ENCODE peak calls at places on chromosomes 2 and 18, in six cellular contexts. P, I, R, S, B and K are unnamed samples.

GRCh38 chr2:100109986-100110980 is 32.1 kb downstream of the AFF3 start:
- DNase-seq in P (no peak), I (no peak), R (no peak), S (no peak), B (no peak), K (no peak)

GRCh38 chr18:57918601-57919000 is 115.5 kb upstream of the ATP8B1 start:
- DNase-seq in P (no peak), I (no peak), R (no peak), S (no peak), B (no peak), K (no peak)

GRCh38 chr2:232331071-232331470 is 47.5 kb upstream of the ALPP start:
- DNase-seq in P (no peak), I (no peak), R (no peak), S (no peak), B (no peak), K (no peak)

GRCh38 chr2:85737961-85738360 is 15.8 kb upstream of the ATOH8 start:
- DNase-seq in P (no peak), I (no peak), R (no peak), S (no peak), B (no peak), K (no peak)

GRCh38 chr18:63132819-63133200 is 186.8 kb downstream of the BCL2 start:
- DNase-seq in P (no peak), I (no peak), R (no peak), S (no peak), B (no peak), K (no peak)

GRCh38 chr18:79558196-79559120 is 121.1 kb upstream of the CTDP1 start:
- DNase-seq in P (no peak), I (no peak), R (no peak), S (no peak), B (no peak), K (no peak)

GRCh38 chr2:229129738-229130371 is 141.2 kb downstream of the PID1 start:
- DNase-seq in P (no peak), I (no peak), R (no peak), S (no peak), B (no peak), K (no peak)

GRCh38 chr2:240818543-240819403 is 1.2 kb downstream of the KIF1A start:
- DNase-seq in P (no peak), I (no peak), R (no peak), S (no peak), B (peak; percentile 79), K (no peak)

GRCh38 chr2:69549421-69549820 is 94.1 kb downstream of the AAK1 start:
- DNase-seq in P (no peak), I (no peak), R (no peak), S (no peak), B (no peak), K (no peak)

GRCh38 chr2:12032421-12032820 is 286.0 kb downstream of the LPIN1 start:
- DNase-seq in P (peak; percentile 71), I (no peak), R (no peak), S (no peak), B (no peak), K (no peak)

GRCh38 chr2:150916997-150917396 is 344.7 kb downstream of the RBM43 start:
- DNase-seq in P (no peak), I (no peak), R (no peak), S (no peak), B (no peak), K (no peak)

GRCh38 chr2:52686935-52687334 is 1080.7 kb upstream of the CHAC2 start:
- DNase-seq in P (no peak), I (no peak), R (peak; percentile 2), S (no peak), B (no peak), K (no peak)

GRCh38 chr2:8300216-8300615 is 381.6 kb upstream of the ID2 start:
- DNase-seq in P (no peak), I (no peak), R (no peak), S (no peak), B (no peak), K (no peak)

GRCh38 chr18:27668126-27668525 is 483.0 kb upstream of the CHST9 start:
- DNase-seq in P (no peak), I (no peak), R (no peak), S (no peak), B (no peak), K (no peak)

GRCh38 chr2:143939976-143940375 is 579.9 kb downstream of the ZEB2 start:
- DNase-seq in P (no peak), I (no peak), R (no peak), S (no peak), B (no peak), K (no peak)

GRCh38 chr2:53536583-53537361 is 230.8 kb upstream of the CHAC2 start:
- DNase-seq in P (no peak), I (no peak), R (no peak), S (no peak), B (no peak), K (no peak)

GRCh38 chr2:62740221-62740620 is 34.7 kb downstream of the EHBP1 start:
- DNase-seq in P (no peak), I (no peak), R (no peak), S (no peak), B (no peak), K (no peak)

GRCh38 chr2:239275037-239275685 is 125.7 kb downstream of the HDAC4 start:
- DNase-seq in P (no peak), I (peak; percentile 74), R (no peak), S (no peak), B (no peak), K (peak; percentile 57)

GRCh38 chr2:46135936-46136335 is 161.3 kb upstream of the EPAS1 start:
- DNase-seq in P (no peak), I (no peak), R (no peak), S (no peak), B (no peak), K (no peak)

GRCh38 chr2:69985684-69986083 is 24.3 kb upstream of the ASPRV1 start:
- DNase-seq in P (no peak), I (no peak), R (no peak), S (no peak), B (no peak), K (no peak)

GRCh38 chr2:240458900-240459391 is 23.5 kb downstream of the GPC1 start:
- DNase-seq in P (no peak), I (no peak), R (no peak), S (no peak), B (no peak), K (no peak)

GRCh38 chr2:30351941-30352340 is 95.1 kb upstream of the LCLAT1 start:
- DNase-seq in P (no peak), I (no peak), R (no peak), S (no peak), B (no peak), K (no peak)

GRCh38 chr2:229520582-229521221 is 193.7 kb downstream of the DNER start:
- DNase-seq in P (no peak), I (no peak), R (no peak), S (no peak), B (no peak), K (no peak)

GRCh38 chr2:179106342-179107178 is 56.6 kb upstream of the CCDC141 start:
- DNase-seq in P (peak; percentile 56), I (no peak), R (peak; percentile 83), S (no peak), B (no peak), K (no peak)

GRCh38 chr2:152335016-152335850 is at the start of gene FMNL2:
- DNase-seq in P (peak; percentile 24), I (peak; percentile 81), R (peak; percentile 88), S (peak; percentile 71), B (peak; percentile 95), K (peak; percentile 66)

GRCh38 chr2:42169869-42170465 is 814 bp downstream of the EML4 start:
- DNase-seq in P (no peak), I (no peak), R (no peak), S (peak; percentile 17), B (no peak), K (no peak)

GRCh38 chr2:38224821-38225450 is 149.0 kb upstream of the CYP1B1 start:
- DNase-seq in P (no peak), I (no peak), R (no peak), S (no peak), B (no peak), K (no peak)

GRCh38 chr18:8982416-8983183 is 119.9 kb upstream of the NDUFV2 start:
- DNase-seq in P (no peak), I (peak; percentile 59), R (peak; percentile 60), S (no peak), B (no peak), K (no peak)

GRCh38 chr18:32383040-32383819 is 87.5 kb downstream of the GAREM1 start:
- DNase-seq in P (no peak), I (no peak), R (peak; percentile 78), S (no peak), B (no peak), K (no peak)

GRCh38 chr18:23573948-23574431 is 12.3 kb downstream of the NPC1 start:
- DNase-seq in P (no peak), I (peak; percentile 23), R (no peak), S (no peak), B (no peak), K (no peak)

GRCh38 chr18:63290456-63291200 is 28.9 kb downstream of the BCL2 start:
- DNase-seq in P (no peak), I (no peak), R (no peak), S (no peak), B (no peak), K (no peak)

GRCh38 chr2:98433363-98433964 is 11.2 kb upstream of the INPP4A start:
- DNase-seq in P (no peak), I (no peak), R (no peak), S (no peak), B (no peak), K (no peak)

GRCh38 chr18:44594779-44595467 is 85.8 kb upstream of the SETBP1 start:
- DNase-seq in P (no peak), I (no peak), R (no peak), S (no peak), B (no peak), K (no peak)

GRCh38 chr2:10478916-10479315 is 30.8 kb upstream of the ODC1 start:
- DNase-seq in P (no peak), I (no peak), R (no peak), S (no peak), B (no peak), K (no peak)
- TF ChIP-seq TAF1 in P (no peak), I (no peak), R (no peak), S (no peak), B (no peak), K (no peak)

GRCh38 chr2:208280234-208280633 is 14.2 kb downstream of the PIKFYVE start:
- DNase-seq in P (no peak), I (no peak), R (no peak), S (no peak), B (no peak), K (no peak)
- TF ChIP-seq POLR2A in P (no peak), I (no peak), R (no peak), S (no peak), B (no peak), K (no peak)

DNA sequence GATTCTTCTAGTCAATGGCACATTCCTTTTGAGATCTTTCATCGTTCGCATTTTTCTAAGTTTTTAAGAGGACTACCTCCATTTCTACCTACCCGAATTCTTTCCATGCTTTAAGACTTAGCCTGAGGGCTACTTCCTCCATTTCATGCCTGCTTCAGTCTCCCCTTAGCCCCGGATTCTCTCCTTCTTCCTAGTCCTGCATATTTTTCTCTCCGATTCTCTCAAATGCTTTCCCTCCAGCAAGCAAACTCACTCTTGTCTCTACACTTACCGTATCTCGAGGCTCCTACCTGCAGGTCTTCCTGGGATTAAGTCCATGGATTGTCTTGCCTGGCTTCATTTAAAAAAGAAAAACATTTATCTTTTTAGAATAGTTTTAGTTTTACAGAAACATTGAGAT is 354.4 kb downstream of the MYCN start:
- DNase-seq in P (no peak), I (no peak), R (no peak), S (no peak), B (no peak), K (no peak)
- TF ChIP-seq TAF1 in P (no peak), I (no peak), R (no peak), S (no peak), B (no peak), K (no peak)

GRCh38 chr2:44614940-44615339 is 253.2 kb downstream of the CAMKMT start:
- DNase-seq in P (no peak), I (no peak), R (no peak), S (no peak), B (no peak), K (no peak)
- TF ChIP-seq POLR2A in P (no peak), I (no peak), R (no peak), S (no peak), B (no peak), K (no peak)